ENCODE peak calls at places on chromosomes 7 and 10, in ten cellular contexts. R is kidney; A is pancreas; X is left ventricle myocardium inferior; F is GM23338; K is CD8-positive, alpha-beta memory T cell; I is mesenchymal stem cell; B is esophagus squamous epithelium; P is DND-41; C is sigmoid colon. O is an unnamed sample. For H3K36me3, the result is how much of the 10 kb centered on the place peaks cover.

GRCh38 chr10:43338117-43338516 is 33.3 kb upstream of the FXYD4 start:
- DNase-seq in R (peak), A (peak), X (no peak), F (peak), K (no peak), I (no peak), B (no peak), P (no peak), C (no peak), O (no peak)

GRCh38 chr10:108586424-108586823 is 1336.9 kb downstream of the XPNPEP1 start:
- DNase-seq in R (no peak), A (no peak), X (no peak), F (peak), K (no peak), I (no peak), B (no peak), P (no peak), C (no peak), O (no peak)

GRCh38 chr10:84432891-84433290 is 104.5 kb downstream of the CCSER2 start:
- DNase-seq in R (no peak), A (no peak), X (no peak), F (no peak), K (no peak), I (no peak), B (no peak), P (no peak), C (no peak), O (no peak)

GRCh38 chr7:137492889-137493288 is 149.4 kb upstream of the PTN start:
- DNase-seq in R (peak), A (peak), X (no peak), F (no peak), K (no peak), I (no peak), B (no peak), P (no peak), C (no peak), O (no peak)

GRCh38 chr7:26584964-26585650 is 279.3 kb downstream of the SKAP2 start:
- DNase-seq in R (no peak), A (no peak), X (no peak), F (no peak), K (no peak), I (no peak), B (no peak), P (no peak), C (no peak), O (no peak)

GRCh38 chr7:20417260-20417659 is 86.6 kb downstream of the ITGB8 start:
- DNase-seq in R (no peak), A (no peak), X (no peak), F (no peak), K (no peak), I (no peak), B (no peak), P (no peak), C (no peak), O (no peak)

GRCh38 chr7:27143022-27143949 is at the start of gene HOXA5:
- DNase-seq in R (peak), A (peak), X (no peak), F (peak), K (no peak), I (peak), B (no peak), P (no peak), C (peak), O (peak)

GRCh38 chr7:83849135-83849534 is 200.2 kb upstream of the SEMA3E start:
- DNase-seq in R (no peak), A (no peak), X (no peak), F (no peak), K (no peak), I (no peak), B (no peak), P (no peak), C (no peak), O (no peak)

GRCh38 chr10:17882557-17882956 is 69.2 kb upstream of the SLC39A12 start:
- DNase-seq in R (no peak), A (no peak), X (no peak), F (no peak), K (no peak), I (peak), B (no peak), P (no peak), C (no peak), O (no peak)

GRCh38 chr10:13271552-13272163 is 28.2 kb downstream of the PHYH start:
- DNase-seq in R (peak), A (peak), X (peak), F (peak), K (peak), I (peak), B (peak), P (peak), C (no peak), O (no peak)

GRCh38 chr10:100723180-100723579 is 22.2 kb upstream of the PAX2 start:
- DNase-seq in R (peak), A (no peak), X (no peak), F (no peak), K (no peak), I (no peak), B (no peak), P (no peak), C (peak), O (no peak)

GRCh38 chr10:14421941-14422340 is 91.2 kb upstream of the FRMD4A start:
- DNase-seq in R (no peak), A (no peak), X (no peak), F (no peak), K (no peak), I (no peak), B (no peak), P (no peak), C (no peak), O (peak)

GRCh38 chr7:138554674-138555073 is 94.6 kb downstream of the TRIM24 start:
- DNase-seq in R (no peak), A (no peak), X (no peak), F (no peak), K (no peak), I (no peak), B (no peak), P (no peak), C (no peak), O (no peak)

GRCh38 chr10:71076473-71077142 is 135.8 kb upstream of the UNC5B start:
- DNase-seq in R (no peak), A (no peak), X (no peak), F (no peak), K (no peak), I (no peak), B (no peak), P (no peak), C (no peak), O (no peak)

GRCh38 chr10:132977076-132977475 is 34.7 kb upstream of the CFAP46 start:
- DNase-seq in R (no peak), A (no peak), X (peak), F (no peak), K (no peak), I (no peak), B (no peak), P (no peak), C (peak), O (no peak)

GRCh38 chr7:52592698-52593097 is 442.7 kb upstream of the POM121L12 start:
- DNase-seq in R (no peak), A (no peak), X (no peak), F (peak), K (no peak), I (no peak), B (no peak), P (no peak), C (no peak), O (no peak)

GRCh38 chr7:16627236-16627635 is 18.3 kb downstream of the ANKMY2 start:
- DNase-seq in R (no peak), A (no peak), X (no peak), F (no peak), K (no peak), I (peak), B (no peak), P (no peak), C (no peak), O (no peak)

GRCh38 chr10:86064219-86064618 is 302.4 kb downstream of the GRID1 start:
- DNase-seq in R (no peak), A (no peak), X (no peak), F (no peak), K (no peak), I (no peak), B (no peak), P (no peak), C (peak), O (no peak)

GRCh38 chr7:17371656-17372524 is 73.4 kb downstream of the AHR start:
- DNase-seq in R (no peak), A (no peak), X (no peak), F (no peak), K (no peak), I (peak), B (no peak), P (no peak), C (no peak), O (peak)

GRCh38 chr7:30984359-30985107 is 20.8 kb downstream of the GHRHR start:
- DNase-seq in R (no peak), A (peak), X (no peak), F (peak), K (no peak), I (peak), B (no peak), P (no peak), C (no peak), O (no peak)

GRCh38 chr7:92131764-92132330 is 2.4 kb downstream of the CYP51A1 start:
- DNase-seq in R (no peak), A (no peak), X (no peak), F (no peak), K (no peak), I (no peak), B (no peak), P (no peak), C (no peak), O (no peak)

GRCh38 chr10:130967784-130968183 is 343.7 kb downstream of the TCERG1L start:
- DNase-seq in R (no peak), A (no peak), X (no peak), F (no peak), K (no peak), I (no peak), B (no peak), P (no peak), C (no peak), O (no peak)

GRCh38 chr7:85765698-85766298 is 578.9 kb upstream of the SEMA3D start:
- DNase-seq in R (no peak), A (no peak), X (no peak), F (peak), K (no peak), I (peak), B (no peak), P (no peak), C (no peak), O (no peak)

GRCh38 chr10:93872776-93873175 is 21.0 kb upstream of the SLC35G1 start:
- DNase-seq in R (no peak), A (no peak), X (no peak), F (no peak), K (no peak), I (no peak), B (no peak), P (no peak), C (no peak), O (no peak)

GRCh38 chr10:114649217-114649906 is 8.7 kb downstream of the ABLIM1 start:
- DNase-seq in R (no peak), A (no peak), X (no peak), F (no peak), K (no peak), I (no peak), B (no peak), P (no peak), C (no peak), O (peak)

GRCh38 chr10:86603256-86603655 is 51.1 kb upstream of the OPN4 start:
- DNase-seq in R (no peak), A (no peak), X (no peak), F (no peak), K (no peak), I (no peak), B (no peak), P (no peak), C (no peak), O (no peak)

DNA sequence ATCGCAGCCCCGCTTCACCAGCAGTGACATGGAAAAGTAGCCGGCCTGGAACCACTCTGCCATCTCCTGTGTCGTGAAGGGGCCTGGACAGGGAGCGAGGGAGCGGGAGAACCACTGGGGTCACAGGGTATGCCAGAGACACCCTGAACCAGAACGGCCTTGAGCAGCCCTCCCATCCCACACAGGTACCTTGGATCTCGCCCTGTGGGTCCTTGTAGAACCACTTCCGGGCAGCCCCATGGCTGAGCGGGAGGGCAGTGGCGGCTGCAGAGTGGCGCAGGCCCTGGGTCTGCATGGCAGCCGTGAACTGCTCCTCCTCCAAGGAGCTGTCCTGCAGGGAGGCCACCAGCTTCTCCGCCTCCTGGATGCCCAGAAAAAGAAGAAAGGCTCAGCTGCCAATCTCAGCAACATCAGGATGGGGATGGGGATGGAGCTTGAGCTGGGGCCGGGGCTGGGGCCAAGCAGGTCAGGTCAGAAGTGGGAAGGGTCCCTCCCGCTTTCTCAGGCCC is 9.5 kb downstream of the GIGYF1 start:
- DNase-seq in R (peak), A (peak), X (no peak), F (no peak), K (no peak), I (no peak), B (no peak), P (no peak), C (no peak), O (no peak)
- H3K36me3 ChIP-seq in R (under half), A (under half), X (half or more), F (under half), K (under half), I (half or more), B (half or more), P (half or more), C (half or more), O (half or more)

DNA sequence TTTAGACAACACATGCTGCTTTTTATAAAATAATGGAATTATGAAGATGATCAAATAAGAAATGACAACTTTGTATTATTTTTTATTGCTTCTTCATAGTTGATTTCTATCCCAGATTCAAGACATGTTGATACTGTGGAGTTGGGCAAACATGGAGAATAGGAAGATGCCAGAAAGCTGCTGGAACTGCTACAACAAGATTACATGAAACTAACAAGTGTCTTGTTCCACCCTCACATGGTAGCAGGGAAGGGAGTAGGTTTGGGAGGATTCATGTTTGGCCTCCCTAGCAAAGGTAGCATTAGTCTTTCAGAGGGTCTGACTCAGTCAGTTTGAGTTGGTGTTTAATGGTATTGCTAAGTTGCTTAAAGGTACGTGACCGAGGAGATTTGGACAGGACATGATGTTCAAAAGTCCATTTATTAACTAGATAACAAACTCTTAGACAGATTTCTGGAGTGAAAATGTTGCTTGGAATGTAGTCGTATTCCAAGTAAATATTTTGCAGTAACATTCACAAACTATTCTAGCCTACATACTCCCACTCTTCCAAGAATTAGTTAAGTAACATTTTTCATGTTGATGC is 33.1 kb downstream of the PRR15 start:
- DNase-seq in R (no peak), A (no peak), X (no peak), F (no peak), K (no peak), I (no peak), B (no peak), P (no peak), C (no peak), O (peak)
- H3K36me3 ChIP-seq in R (under half), A (under half), X (under half), F (under half), K (under half), I (under half), B (under half), P (under half), C (under half), O (under half)

DNA sequence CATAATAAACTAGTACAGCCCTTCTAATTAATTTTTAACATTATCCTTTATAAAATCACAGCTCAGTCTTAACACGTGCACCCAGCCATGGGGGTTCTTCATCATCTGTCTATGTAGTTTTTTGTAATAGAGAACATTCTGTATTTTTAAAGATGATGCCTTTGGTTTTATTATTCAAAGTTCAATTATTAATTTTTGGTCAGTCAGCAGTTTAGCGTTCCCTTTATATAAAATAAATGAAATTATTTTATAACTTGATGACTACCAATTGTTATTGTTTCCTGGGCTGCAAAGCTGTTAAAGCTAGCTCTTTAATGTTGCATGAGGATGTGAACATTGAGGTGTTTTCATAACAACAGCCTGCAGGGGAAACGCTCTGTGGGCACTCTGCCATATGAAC is 172.1 kb upstream of the YAE1 start:
- DNase-seq in R (no peak), A (no peak), X (no peak), F (no peak), K (no peak), I (no peak), B (no peak), P (no peak), C (no peak), O (no peak)
- H3K36me3 ChIP-seq in R (under half), A (under half), X (under half), F (under half), K (under half), I (under half), B (under half), P (under half), C (under half), O (under half)

DNA sequence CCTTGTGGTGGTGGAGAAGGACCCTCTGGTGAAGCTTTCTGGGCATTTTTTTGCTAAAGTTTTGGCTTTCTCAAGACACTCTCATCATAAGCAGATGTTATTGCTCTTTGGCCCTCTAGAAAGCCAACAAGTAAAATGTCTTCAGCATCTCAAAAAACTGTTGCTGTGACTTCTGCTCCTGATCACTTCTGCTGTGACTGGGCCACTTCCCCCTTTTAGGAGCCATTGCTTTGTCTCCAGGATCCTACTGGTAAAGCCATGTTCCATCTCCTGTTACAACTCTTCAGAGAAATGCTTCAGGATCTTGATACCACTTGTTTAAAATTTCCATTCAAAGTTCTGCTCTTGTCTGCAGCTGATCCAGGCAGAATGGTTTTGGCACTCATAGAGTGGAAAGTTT is 10.9 kb downstream of the PARP12 start:
- DNase-seq in R (no peak), A (no peak), X (no peak), F (no peak), K (no peak), I (no peak), B (no peak), P (no peak), C (no peak), O (no peak)
- H3K36me3 ChIP-seq in R (under half), A (under half), X (under half), F (under half), K (under half), I (under half), B (under half), P (half or more), C (under half), O (under half)